ENCODE peak calls at places on chromosomes 12 and 14, in ten cellular contexts. One of them, this sample, is unnamed.

GRCh38 chr14:91149462-91149861 is 35.6 kb downstream of the DGLUCY start:
- DNase-seq in upper lobe of right lung: no peak
- DNase-seq in frontal cortex: no peak
- DNase-seq in NCI-H1105: no peak
- DNase-seq in NCI-H1048: no peak
- DNase-seq in NCI-H69: peak
- DNase-seq in non-pigmented ciliary epithelial cell: peak
- DNase-seq in stimulated activated CD8-positive, alpha-beta memory T cell treated with anti-CD3 and anti-CD28 coated beads, Interleukin-15, amount 100 ng/mL, for 24 hours: no peak
- DNase-seq in EL: peak
- DNase-seq in activated CD4-positive, alpha-beta T cell treated with anti-CD3 and anti-CD28 coated beads, Interleukin-2, amount 50 U/mL, for 1 hour: no peak
- DNase-seq in this sample: no peak

GRCh38 chr14:22448035-22448904 is 140.8 kb downstream of the DAD1 start:
- DNase-seq in non-pigmented ciliary epithelial cell: no peak
- DNase-seq in NCI-H1048: no peak
- DNase-seq in stimulated activated CD8-positive, alpha-beta memory T cell treated with anti-CD3 and anti-CD28 coated beads, Interleukin-15, amount 100 ng/mL, for 24 hours: no peak
- DNase-seq in EL: no peak
- DNase-seq in upper lobe of right lung: no peak
- DNase-seq in NCI-H69: peak
- DNase-seq in NCI-H1105: no peak
- DNase-seq in activated CD4-positive, alpha-beta T cell treated with anti-CD3 and anti-CD28 coated beads, Interleukin-2, amount 50 U/mL, for 1 hour: no peak
- DNase-seq in frontal cortex: no peak
- DNase-seq in this sample: no peak

GRCh38 chr14:77862154-77862783 is 62.4 kb downstream of the ADCK1 start:
- DNase-seq in stimulated activated CD8-positive, alpha-beta memory T cell treated with anti-CD3 and anti-CD28 coated beads, Interleukin-15, amount 100 ng/mL, for 24 hours: peak
- DNase-seq in upper lobe of right lung: peak
- DNase-seq in NCI-H1105: peak
- DNase-seq in activated CD4-positive, alpha-beta T cell treated with anti-CD3 and anti-CD28 coated beads, Interleukin-2, amount 50 U/mL, for 1 hour: peak
- DNase-seq in frontal cortex: peak
- DNase-seq in NCI-H69: peak
- DNase-seq in non-pigmented ciliary epithelial cell: peak
- DNase-seq in EL: peak
- DNase-seq in NCI-H1048: no peak
- DNase-seq in this sample: peak

GRCh38 chr14:89202413-89202812 is 214.6 kb downstream of the FOXN3 start:
- DNase-seq in EL: no peak
- DNase-seq in non-pigmented ciliary epithelial cell: no peak
- DNase-seq in stimulated activated CD8-positive, alpha-beta memory T cell treated with anti-CD3 and anti-CD28 coated beads, Interleukin-15, amount 100 ng/mL, for 24 hours: no peak
- DNase-seq in NCI-H69: no peak
- DNase-seq in frontal cortex: no peak
- DNase-seq in NCI-H1048: no peak
- DNase-seq in NCI-H1105: no peak
- DNase-seq in upper lobe of right lung: no peak
- DNase-seq in activated CD4-positive, alpha-beta T cell treated with anti-CD3 and anti-CD28 coated beads, Interleukin-2, amount 50 U/mL, for 1 hour: no peak
- DNase-seq in this sample: no peak

GRCh38 chr12:15751741-15752140 is 37.4 kb downstream of the EPS8 start:
- DNase-seq in non-pigmented ciliary epithelial cell: no peak
- DNase-seq in EL: no peak
- DNase-seq in NCI-H69: no peak
- DNase-seq in NCI-H1105: no peak
- DNase-seq in upper lobe of right lung: no peak
- DNase-seq in stimulated activated CD8-positive, alpha-beta memory T cell treated with anti-CD3 and anti-CD28 coated beads, Interleukin-15, amount 100 ng/mL, for 24 hours: no peak
- DNase-seq in NCI-H1048: no peak
- DNase-seq in frontal cortex: no peak
- DNase-seq in activated CD4-positive, alpha-beta T cell treated with anti-CD3 and anti-CD28 coated beads, Interleukin-2, amount 50 U/mL, for 1 hour: no peak
- DNase-seq in this sample: no peak

GRCh38 chr12:46268349-46268616 is 560 bp downstream of the SLC38A1 start:
- DNase-seq in stimulated activated CD8-positive, alpha-beta memory T cell treated with anti-CD3 and anti-CD28 coated beads, Interleukin-15, amount 100 ng/mL, for 24 hours: no peak
- DNase-seq in NCI-H1105: peak
- DNase-seq in NCI-H69: no peak
- DNase-seq in frontal cortex: no peak
- DNase-seq in upper lobe of right lung: peak
- DNase-seq in non-pigmented ciliary epithelial cell: no peak
- DNase-seq in activated CD4-positive, alpha-beta T cell treated with anti-CD3 and anti-CD28 coated beads, Interleukin-2, amount 50 U/mL, for 1 hour: peak
- DNase-seq in EL: peak
- DNase-seq in NCI-H1048: no peak
- DNase-seq in this sample: no peak

GRCh38 chr12:77062846-77063461 is 2.4 kb downstream of the E2F7 start:
- DNase-seq in NCI-H69: no peak
- DNase-seq in EL: peak
- DNase-seq in stimulated activated CD8-positive, alpha-beta memory T cell treated with anti-CD3 and anti-CD28 coated beads, Interleukin-15, amount 100 ng/mL, for 24 hours: no peak
- DNase-seq in NCI-H1048: no peak
- DNase-seq in NCI-H1105: no peak
- DNase-seq in upper lobe of right lung: no peak
- DNase-seq in activated CD4-positive, alpha-beta T cell treated with anti-CD3 and anti-CD28 coated beads, Interleukin-2, amount 50 U/mL, for 1 hour: no peak
- DNase-seq in non-pigmented ciliary epithelial cell: peak
- DNase-seq in frontal cortex: no peak
- DNase-seq in this sample: no peak

GRCh38 chr14:33068626-33069025 is 129.9 kb downstream of the NPAS3 start:
- DNase-seq in NCI-H69: no peak
- DNase-seq in upper lobe of right lung: no peak
- DNase-seq in non-pigmented ciliary epithelial cell: peak
- DNase-seq in frontal cortex: no peak
- DNase-seq in stimulated activated CD8-positive, alpha-beta memory T cell treated with anti-CD3 and anti-CD28 coated beads, Interleukin-15, amount 100 ng/mL, for 24 hours: no peak
- DNase-seq in NCI-H1048: no peak
- DNase-seq in activated CD4-positive, alpha-beta T cell treated with anti-CD3 and anti-CD28 coated beads, Interleukin-2, amount 50 U/mL, for 1 hour: no peak
- DNase-seq in EL: no peak
- DNase-seq in NCI-H1105: no peak
- DNase-seq in this sample: no peak

GRCh38 chr14:52018252-52018651 is 28.9 kb downstream of the RTRAF start:
- DNase-seq in stimulated activated CD8-positive, alpha-beta memory T cell treated with anti-CD3 and anti-CD28 coated beads, Interleukin-15, amount 100 ng/mL, for 24 hours: no peak
- DNase-seq in NCI-H69: no peak
- DNase-seq in EL: peak
- DNase-seq in frontal cortex: no peak
- DNase-seq in activated CD4-positive, alpha-beta T cell treated with anti-CD3 and anti-CD28 coated beads, Interleukin-2, amount 50 U/mL, for 1 hour: no peak
- DNase-seq in upper lobe of right lung: no peak
- DNase-seq in non-pigmented ciliary epithelial cell: no peak
- DNase-seq in NCI-H1048: no peak
- DNase-seq in NCI-H1105: no peak
- DNase-seq in this sample: no peak

This sample was measured in naive thymus-derived CD4-positive, alpha-beta T cell.